ENCODE peak calls at places on chromosomes 7 and 10, in four cellular contexts. V is Panc1, J is upper lobe of left lung, X is psoas muscle. U is an unnamed sample.

GRCh38 chr7:127816354-127817190 is 164.6 kb downstream of the SND1 start:
- DNase-seq in J (peak; percentile 60), V (no peak), X (no peak), U (no peak)

GRCh38 chr7:148556892-148557291 is 33.7 kb upstream of the C7orf33 start:
- DNase-seq in J (peak; percentile 25), V (no peak), X (no peak), U (no peak)

GRCh38 chr7:111199643-111200042 is 108.7 kb downstream of the LRRN3 start:
- DNase-seq in V (peak; percentile 2), J (no peak), X (no peak), U (no peak)

GRCh38 chr7:65371468-65371867 is 2.2 kb upstream of the ZNF92 start:
- DNase-seq in V (no peak), X (no peak), J (no peak), U (no peak)

GRCh38 chr10:22244001-22244400 is 26.2 kb upstream of the EBLN1 start:
- DNase-seq in V (no peak), X (no peak), J (no peak), U (no peak)

GRCh38 chr7:16904086-16904485 is 22.3 kb upstream of the AGR3 start:
- DNase-seq in V (no peak), X (no peak), J (no peak), U (no peak)

GRCh38 chr10:12638103-12638502 is 288.8 kb downstream of the CAMK1D start:
- DNase-seq in X (no peak), V (no peak), J (no peak), U (no peak)

GRCh38 chr7:46152671-46153070 is 231.6 kb upstream of the IGFBP3 start:
- DNase-seq in X (no peak), V (no peak), J (no peak), U (no peak)

GRCh38 chr7:136890379-136890778 is 21.9 kb downstream of the CHRM2 start:
- DNase-seq in V (no peak), X (no peak), J (no peak), U (no peak)

GRCh38 chr7:68511281-68511680 is 1087.0 kb upstream of the AUTS2 start:
- DNase-seq in X (no peak), V (no peak), J (no peak), U (peak; percentile 22)

GRCh38 chr10:91381562-91381923 is 28.6 kb upstream of the HECTD2 start:
- DNase-seq in V (no peak), J (no peak), X (peak; percentile 10), U (no peak)

GRCh38 chr10:34815174-34816066 is at the start of gene PARD3:
- DNase-seq in V (no peak), X (peak; percentile 75), J (peak; percentile 67), U (no peak)

GRCh38 chr10:16843252-16843870 is 26.1 kb upstream of the RSU1 start:
- DNase-seq in J (no peak), V (peak; percentile 54), X (no peak), U (no peak)

GRCh38 chr7:35030848-35031247 is 6.4 kb downstream of the DPY19L1 start:
- DNase-seq in V (no peak), X (no peak), J (no peak), U (no peak)

GRCh38 chr10:22086730-22087364 is 83.3 kb upstream of the DNAJC1 start:
- DNase-seq in J (peak; percentile 60), V (peak; percentile 13), X (peak; percentile 80), U (peak; percentile 59)

GRCh38 chr10:79542619-79543018 is 17.6 kb downstream of the SFTPA2 start:
- DNase-seq in X (no peak), V (no peak), J (no peak), U (no peak)

GRCh38 chr7:80054356-80054755 is 80.3 kb upstream of the GNAI1 start:
- DNase-seq in J (no peak), X (no peak), V (no peak), U (no peak)

GRCh38 chr10:131869344-131869743 is 31.5 kb upstream of the PPP2R2D start:
- DNase-seq in X (no peak), V (no peak), J (no peak), U (no peak)

GRCh38 chr7:40937879-40938278 is 765.0 kb downstream of the INHBA start:
- DNase-seq in V (no peak), X (no peak), J (no peak), U (no peak)

GRCh38 chr10:58754419-58755180 is 241.9 kb downstream of the BICC1 start:
- DNase-seq in J (no peak), V (no peak), X (no peak), U (no peak)

GRCh38 chr7:4883352-4884144 is at the start of gene RADIL:
- DNase-seq in X (peak; percentile 93), J (peak; percentile 95), V (no peak), U (peak; percentile 93)

GRCh38 chr7:126574276-126574675 is 678.5 kb downstream of the GRM8 start:
- DNase-seq in J (no peak), X (no peak), V (peak; percentile 67), U (no peak)

GRCh38 chr10:60042262-60042661 is 135.9 kb upstream of the CCDC6 start:
- DNase-seq in X (no peak), V (no peak), J (no peak), U (no peak)

GRCh38 chr10:18793951-18794350 is 134.7 kb downstream of the ARL5B start:
- DNase-seq in V (no peak), J (no peak), X (no peak), U (no peak)
- TF ChIP-seq CTCF in V (peak; percentile 40), J (peak; percentile 19), X (peak; percentile 22), U (peak; percentile 33)

GRCh38 chr10:118542789-118543188 is 52.7 kb downstream of the PRLHR start:
- DNase-seq in J (no peak), V (no peak), X (no peak), U (no peak)

GRCh38 chr10:118542205-118542604 is 53.2 kb downstream of the PRLHR start:
- DNase-seq in X (no peak), J (no peak), V (no peak), U (no peak)

GRCh38 chr10:118541718-118542117 is 53.7 kb downstream of the PRLHR start:
- DNase-seq in X (no peak), J (no peak), V (no peak), U (no peak)

GRCh38 chr10:118537623-118538022 is 57.8 kb downstream of the PRLHR start:
- DNase-seq in X (no peak), J (no peak), V (no peak), U (no peak)
- H3K4me3 ChIP-seq in X (no peak overlapping the region), J (no peak overlapping the region), V (no peak overlapping the region), U (no peak overlapping the region)

GRCh38 chr7:159192761-159193453 is 48.2 kb upstream of the VIPR2 start:
- DNase-seq in J (no peak), V (no peak), X (no peak), U (no peak)
- H3K27ac ChIP-seq in J (no peak overlapping the region), V (no peak overlapping the region), X (no peak overlapping the region), U (no peak overlapping the region)

GRCh38 chr10:33808475-33808874 is 474.0 kb upstream of the NRP1 start:
- DNase-seq in J (no peak), V (no peak), X (no peak), U (no peak)
- TF ChIP-seq CTCF in J (no peak), V (no peak), X (no peak), U (no peak)

GRCh38 chr10:43399911-43400310 is 9.1 kb downstream of the HNRNPF start:
- DNase-seq in V (no peak), X (no peak), J (no peak), U (no peak)
- H3K4me3 ChIP-seq in V (no peak overlapping the region), X (no peak overlapping the region), J (no peak overlapping the region), U (no peak overlapping the region)

DNA sequence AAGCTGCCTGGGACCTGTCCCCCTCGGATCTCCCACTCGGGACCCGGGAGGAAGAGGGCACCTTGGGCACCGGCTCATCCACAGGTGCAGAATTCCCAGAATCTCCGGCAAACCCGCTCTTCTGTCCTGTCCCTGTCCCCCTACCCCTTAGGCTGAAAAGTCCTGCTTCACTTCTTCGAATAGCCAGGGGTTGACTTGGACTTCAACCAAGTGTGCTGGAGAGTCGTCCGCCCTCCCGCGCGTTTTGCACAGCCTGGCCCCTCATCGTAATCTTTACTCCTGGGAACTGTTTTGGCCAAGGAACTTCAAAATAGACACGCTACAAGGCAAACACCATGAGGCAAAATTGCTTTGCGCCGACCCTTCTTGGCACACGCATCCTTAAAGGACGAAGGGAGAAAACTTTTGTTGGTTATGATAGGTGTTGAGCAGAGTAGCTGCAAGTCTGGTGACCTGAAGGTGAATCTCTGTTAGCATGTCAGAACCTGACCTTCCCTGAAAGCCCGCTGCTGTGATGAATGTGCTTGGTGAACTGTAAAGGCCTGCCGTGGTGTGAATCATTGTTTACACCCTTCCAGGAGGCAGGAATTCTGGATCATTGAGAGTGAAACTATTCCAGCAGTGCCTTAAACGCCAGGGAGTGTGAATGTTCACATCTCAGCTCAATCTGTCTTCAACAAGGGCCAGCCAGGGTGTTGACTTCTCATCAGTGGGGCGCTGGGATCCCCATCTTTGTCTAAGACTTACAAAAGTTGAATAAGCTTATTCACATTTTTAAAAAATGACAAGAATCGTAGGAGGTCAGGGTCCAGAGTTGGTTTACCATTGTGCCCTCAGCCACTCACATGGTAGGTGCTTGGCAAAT is 589 bp upstream of the RAPGEF5 start:
- DNase-seq in X (no peak), V (peak; percentile 25), J (no peak), U (no peak)
- H3K27ac ChIP-seq in X (no peak overlapping the region), V (no peak overlapping the region), J (peak overlapping the region; percentile 84), U (peak overlapping the region; percentile 79)